ENCODE peak calls at places on chromosomes 1 and 21, in six cellular contexts. One of them, this sample, is unnamed.
A peak's percentile ranks its signal among the peaks of the same experiment; 100 is the strongest.

GRCh38 chr1:36864182-36865079 is 169.9 kb downstream of the GRIK3 start:
- DNase-seq in upper lobe of right lung: no peak
- DNase-seq in lung: no peak
- DNase-seq in esophagus squamous epithelium: no peak
- DNase-seq in foreskin keratinocyte: no peak
- DNase-seq in CD4-positive, alpha-beta T cell: no peak
- DNase-seq in this sample: no peak

GRCh38 chr1:173304529-173305227 is 97.5 kb upstream of the TNFSF4 start:
- DNase-seq in upper lobe of right lung: no peak
- DNase-seq in lung: no peak
- DNase-seq in esophagus squamous epithelium: no peak
- DNase-seq in foreskin keratinocyte: no peak
- DNase-seq in CD4-positive, alpha-beta T cell: no peak
- DNase-seq in this sample: no peak

GRCh38 chr1:205354259-205354904 is 2.3 kb downstream of the KLHDC8A start:
- DNase-seq in upper lobe of right lung: no peak
- DNase-seq in lung: peak; percentile 53
- DNase-seq in esophagus squamous epithelium: no peak
- DNase-seq in foreskin keratinocyte: no peak
- DNase-seq in CD4-positive, alpha-beta T cell: peak; percentile 50
- DNase-seq in this sample: no peak

GRCh38 chr1:147851149-147851548 is 51.4 kb upstream of the GJA8 start:
- DNase-seq in upper lobe of right lung: no peak
- DNase-seq in lung: no peak
- DNase-seq in esophagus squamous epithelium: no peak
- DNase-seq in foreskin keratinocyte: no peak
- DNase-seq in CD4-positive, alpha-beta T cell: no peak
- DNase-seq in this sample: no peak

GRCh38 chr1:244076740-244077139 is 25.7 kb downstream of the ZBTB18 start:
- DNase-seq in upper lobe of right lung: no peak
- DNase-seq in lung: no peak
- DNase-seq in esophagus squamous epithelium: no peak
- DNase-seq in foreskin keratinocyte: no peak
- DNase-seq in CD4-positive, alpha-beta T cell: no peak
- DNase-seq in this sample: no peak

GRCh38 chr1:21783679-21784603 is 992 bp upstream of the USP48 start:
- DNase-seq in upper lobe of right lung: peak; percentile 66
- DNase-seq in lung: no peak
- DNase-seq in esophagus squamous epithelium: no peak
- DNase-seq in foreskin keratinocyte: no peak
- DNase-seq in CD4-positive, alpha-beta T cell: no peak
- DNase-seq in this sample: peak; percentile 92

GRCh38 chr1:226120398-226120797 is 57.9 kb downstream of the H3-3A start:
- DNase-seq in upper lobe of right lung: no peak
- DNase-seq in lung: no peak
- DNase-seq in esophagus squamous epithelium: no peak
- DNase-seq in foreskin keratinocyte: no peak
- DNase-seq in CD4-positive, alpha-beta T cell: no peak
- DNase-seq in this sample: no peak

GRCh38 chr21:25898671-25899070 is 163.9 kb downstream of the GABPA start:
- DNase-seq in upper lobe of right lung: no peak
- DNase-seq in lung: no peak
- DNase-seq in esophagus squamous epithelium: no peak
- DNase-seq in foreskin keratinocyte: peak; percentile 23
- DNase-seq in CD4-positive, alpha-beta T cell: no peak
- DNase-seq in this sample: no peak

GRCh38 chr1:245585252-245585959 is 430.6 kb downstream of the KIF26B start:
- DNase-seq in upper lobe of right lung: no peak
- DNase-seq in lung: no peak
- DNase-seq in esophagus squamous epithelium: no peak
- DNase-seq in foreskin keratinocyte: peak; percentile 69
- DNase-seq in CD4-positive, alpha-beta T cell: no peak
- DNase-seq in this sample: no peak

DNA sequence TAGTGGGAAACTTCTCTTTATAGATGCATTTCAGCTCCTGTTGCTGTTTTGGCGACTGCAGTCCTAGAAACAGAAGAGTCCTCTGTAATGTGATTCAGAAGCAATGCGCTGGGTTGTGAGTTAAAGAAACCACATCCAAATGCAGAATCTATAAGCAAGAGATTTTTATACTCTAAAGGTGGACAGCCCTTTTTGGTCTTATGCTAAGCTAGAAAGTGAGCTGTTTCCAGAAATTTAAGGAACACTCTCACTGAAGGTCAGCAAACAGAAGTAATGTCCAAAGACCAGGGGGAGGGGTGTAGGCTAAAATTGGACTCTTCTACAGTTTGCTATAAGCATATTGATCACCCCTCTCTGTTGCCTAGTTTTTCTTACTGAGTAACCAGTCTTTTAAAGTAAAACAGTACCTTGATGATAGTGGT is 30.7 kb downstream of the DUSP10 start:
- DNase-seq in upper lobe of right lung: no peak
- DNase-seq in lung: no peak
- DNase-seq in esophagus squamous epithelium: no peak
- DNase-seq in foreskin keratinocyte: no peak
- DNase-seq in CD4-positive, alpha-beta T cell: no peak
- DNase-seq in this sample: no peak
- H3K27ac ChIP-seq in upper lobe of right lung: peak overlapping the region; percentile 39
- H3K27ac ChIP-seq in lung: no peak overlapping the region
- H3K27ac ChIP-seq in esophagus squamous epithelium: peak overlapping the region; percentile 65
- H3K27ac ChIP-seq in foreskin keratinocyte: peak overlapping the region; percentile 88
- H3K27ac ChIP-seq in CD4-positive, alpha-beta T cell: no peak overlapping the region
- H3K27ac ChIP-seq in this sample: peak overlapping the region; percentile 45

GRCh38 chr1:47992720-47993119 is 4.5 kb downstream of the TRABD2B start:
- DNase-seq in upper lobe of right lung: no peak
- DNase-seq in lung: no peak
- DNase-seq in esophagus squamous epithelium: no peak
- DNase-seq in foreskin keratinocyte: no peak
- DNase-seq in CD4-positive, alpha-beta T cell: no peak
- DNase-seq in this sample: no peak
- H3K27me3 ChIP-seq in upper lobe of right lung: peaks cover 8% of the 10 kb centered on the region
- H3K27me3 ChIP-seq in lung: no peaks in the 10 kb centered on the region
- H3K27me3 ChIP-seq in esophagus squamous epithelium: no peaks in the 10 kb centered on the region
- H3K27me3 ChIP-seq in foreskin keratinocyte: peaks cover under 1% of the 10 kb centered on the region
- H3K27me3 ChIP-seq in CD4-positive, alpha-beta T cell: peaks cover 24% of the 10 kb centered on the region
- H3K27me3 ChIP-seq in this sample: no peaks in the 10 kb centered on the region

GRCh38 chr1:105608713-105609112 is 1447.8 kb upstream of the PRMT6 start:
- DNase-seq in upper lobe of right lung: no peak
- DNase-seq in lung: no peak
- DNase-seq in esophagus squamous epithelium: no peak
- DNase-seq in foreskin keratinocyte: peak; percentile 2
- DNase-seq in CD4-positive, alpha-beta T cell: no peak
- DNase-seq in this sample: no peak
- TF ChIP-seq CTCF in upper lobe of right lung: no peak
- TF ChIP-seq CTCF in lung: no peak
- TF ChIP-seq CTCF in esophagus squamous epithelium: no peak
- TF ChIP-seq CTCF in foreskin keratinocyte: no peak
- TF ChIP-seq CTCF in CD4-positive, alpha-beta T cell: no peak
- TF ChIP-seq CTCF in this sample: no peak

GRCh38 chr1:77757066-77757584 is 2.5 kb downstream of the USP33 start:
- DNase-seq in upper lobe of right lung: no peak
- DNase-seq in lung: no peak
- DNase-seq in esophagus squamous epithelium: no peak
- DNase-seq in foreskin keratinocyte: no peak
- DNase-seq in CD4-positive, alpha-beta T cell: no peak
- DNase-seq in this sample: no peak
- H3K27ac ChIP-seq in upper lobe of right lung: peak overlapping the region; percentile 15
- H3K27ac ChIP-seq in lung: no peak overlapping the region
- H3K27ac ChIP-seq in esophagus squamous epithelium: peak overlapping the region; percentile 89
- H3K27ac ChIP-seq in foreskin keratinocyte: no peak overlapping the region
- H3K27ac ChIP-seq in CD4-positive, alpha-beta T cell: no peak overlapping the region
- H3K27ac ChIP-seq in this sample: no peak overlapping the region

DNA sequence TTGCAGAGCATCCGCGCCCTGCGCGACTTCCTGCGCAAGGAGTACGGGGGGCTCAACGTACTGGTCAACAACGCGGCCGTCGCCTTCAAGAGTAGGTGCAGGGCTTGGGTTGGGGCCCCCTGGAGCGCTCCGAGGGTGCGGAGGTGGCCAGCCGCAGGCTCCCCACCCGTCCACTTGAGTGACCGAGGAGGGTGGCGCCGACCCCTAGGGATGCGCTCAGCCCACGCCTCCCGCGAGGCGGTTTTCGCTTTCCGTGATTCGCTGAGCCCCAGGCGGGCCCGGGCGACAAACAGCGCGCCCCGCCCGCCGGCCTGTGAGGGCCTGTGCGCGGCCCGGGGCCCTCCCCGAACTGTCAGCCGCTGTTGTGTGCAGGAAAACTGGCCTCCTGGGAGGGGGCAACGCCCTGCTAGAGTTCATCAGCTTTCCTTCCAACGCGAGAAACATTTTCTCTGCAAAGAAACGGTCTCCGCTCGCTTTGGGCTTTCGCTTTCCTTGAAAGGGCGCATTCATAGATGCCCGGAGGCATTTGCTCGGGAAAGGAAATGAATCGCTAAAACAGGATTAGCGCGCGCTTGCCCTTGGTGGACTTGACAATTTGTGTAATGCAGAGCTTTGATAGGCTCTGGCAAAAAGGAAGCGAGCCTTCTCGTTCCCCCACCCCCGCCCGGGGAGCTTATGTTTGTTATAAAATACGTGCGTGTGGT is 664 bp downstream of the CBR3 start:
- DNase-seq in upper lobe of right lung: peak; percentile 75
- DNase-seq in lung: peak; percentile 59
- DNase-seq in esophagus squamous epithelium: no peak
- DNase-seq in foreskin keratinocyte: peak; percentile 71
- DNase-seq in CD4-positive, alpha-beta T cell: peak; percentile 9
- DNase-seq in this sample: peak; percentile 70
- H3K27me3 ChIP-seq in upper lobe of right lung: no peaks in the 10 kb centered on the region
- H3K27me3 ChIP-seq in lung: no peaks in the 10 kb centered on the region
- H3K27me3 ChIP-seq in esophagus squamous epithelium: no peaks in the 10 kb centered on the region
- H3K27me3 ChIP-seq in foreskin keratinocyte: no peaks in the 10 kb centered on the region
- H3K27me3 ChIP-seq in CD4-positive, alpha-beta T cell: no peaks in the 10 kb centered on the region
- H3K27me3 ChIP-seq in this sample: no peaks in the 10 kb centered on the region

GRCh38 chr1:216562383-216562782 is 139.1 kb upstream of the USH2A start:
- DNase-seq in upper lobe of right lung: no peak
- DNase-seq in lung: no peak
- DNase-seq in esophagus squamous epithelium: no peak
- DNase-seq in foreskin keratinocyte: no peak
- DNase-seq in CD4-positive, alpha-beta T cell: no peak
- DNase-seq in this sample: no peak
- TF ChIP-seq CTCF in upper lobe of right lung: no peak
- TF ChIP-seq CTCF in lung: no peak
- TF ChIP-seq CTCF in esophagus squamous epithelium: no peak
- TF ChIP-seq CTCF in foreskin keratinocyte: peak; percentile 35
- TF ChIP-seq CTCF in CD4-positive, alpha-beta T cell: no peak
- TF ChIP-seq CTCF in this sample: no peak

This sample was measured in breast epithelium.